ENCODE peak calls at places on chromosomes 16 and 17, in ten cellular contexts. One of them, this sample, is unnamed. For H3K4me1, the result is how much of the 10 kb centered on the place peaks cover.

GRCh38 chr17:81536299-81537290 is 8.4 kb downstream of the FSCN2 start:
- DNase-seq in spleen: no peak
- DNase-seq in CD8-positive, alpha-beta T cell: no peak
- DNase-seq in PC-3: no peak
- DNase-seq in K562: no peak
- DNase-seq in pancreas: peak
- DNase-seq in GM23338: peak
- DNase-seq in gastrocnemius medialis: no peak
- DNase-seq in CD8-positive, alpha-beta memory T cell: no peak
- DNase-seq in uterus: no peak
- DNase-seq in this sample: no peak

GRCh38 chr17:31627960-31628359 is 231.1 kb downstream of the COPRS start:
- DNase-seq in spleen: no peak
- DNase-seq in CD8-positive, alpha-beta T cell: no peak
- DNase-seq in PC-3: peak
- DNase-seq in K562: no peak
- DNase-seq in pancreas: no peak
- DNase-seq in GM23338: no peak
- DNase-seq in gastrocnemius medialis: no peak
- DNase-seq in CD8-positive, alpha-beta memory T cell: no peak
- DNase-seq in uterus: no peak
- DNase-seq in this sample: no peak

GRCh38 chr16:30185141-30185682 is 1.8 kb downstream of the CORO1A start:
- DNase-seq in spleen: peak
- DNase-seq in CD8-positive, alpha-beta T cell: peak
- DNase-seq in PC-3: no peak
- DNase-seq in K562: no peak
- DNase-seq in pancreas: peak
- DNase-seq in GM23338: no peak
- DNase-seq in gastrocnemius medialis: no peak
- DNase-seq in CD8-positive, alpha-beta memory T cell: no peak
- DNase-seq in uterus: no peak
- DNase-seq in this sample: peak

GRCh38 chr17:43881176-43881575 is 26.2 kb downstream of the MPP2 start:
- DNase-seq in spleen: peak
- DNase-seq in CD8-positive, alpha-beta T cell: no peak
- DNase-seq in PC-3: no peak
- DNase-seq in K562: no peak
- DNase-seq in pancreas: peak
- DNase-seq in GM23338: no peak
- DNase-seq in gastrocnemius medialis: no peak
- DNase-seq in CD8-positive, alpha-beta memory T cell: no peak
- DNase-seq in uterus: no peak
- DNase-seq in this sample: no peak

GRCh38 chr17:41308918-41309359 is at the start of gene KRTAP16-1:
- DNase-seq in spleen: peak
- DNase-seq in CD8-positive, alpha-beta T cell: no peak
- DNase-seq in PC-3: no peak
- DNase-seq in K562: no peak
- DNase-seq in pancreas: peak
- DNase-seq in GM23338: no peak
- DNase-seq in gastrocnemius medialis: no peak
- DNase-seq in CD8-positive, alpha-beta memory T cell: peak
- DNase-seq in uterus: no peak
- DNase-seq in this sample: no peak

GRCh38 chr16:31875112-31875803 is 1.7 kb downstream of the ZNF267 start:
- DNase-seq in spleen: no peak
- DNase-seq in CD8-positive, alpha-beta T cell: no peak
- DNase-seq in PC-3: peak
- DNase-seq in K562: peak
- DNase-seq in pancreas: no peak
- DNase-seq in GM23338: no peak
- DNase-seq in gastrocnemius medialis: no peak
- DNase-seq in CD8-positive, alpha-beta memory T cell: no peak
- DNase-seq in uterus: no peak
- DNase-seq in this sample: no peak

GRCh38 chr17:71180801-71181385 is 939.9 kb upstream of the SOX9 start:
- DNase-seq in spleen: no peak
- DNase-seq in CD8-positive, alpha-beta T cell: no peak
- DNase-seq in PC-3: peak
- DNase-seq in K562: no peak
- DNase-seq in pancreas: no peak
- DNase-seq in GM23338: no peak
- DNase-seq in gastrocnemius medialis: no peak
- DNase-seq in CD8-positive, alpha-beta memory T cell: no peak
- DNase-seq in uterus: no peak
- DNase-seq in this sample: no peak

GRCh38 chr16:88502371-88502770 is 49.3 kb downstream of the ZFPM1 start:
- DNase-seq in spleen: no peak
- DNase-seq in CD8-positive, alpha-beta T cell: no peak
- DNase-seq in PC-3: no peak
- DNase-seq in K562: no peak
- DNase-seq in pancreas: no peak
- DNase-seq in GM23338: no peak
- DNase-seq in gastrocnemius medialis: no peak
- DNase-seq in CD8-positive, alpha-beta memory T cell: no peak
- DNase-seq in uterus: no peak
- DNase-seq in this sample: no peak

GRCh38 chr17:43952351-43952723 is 1.4 kb downstream of the PYY start:
- DNase-seq in spleen: no peak
- DNase-seq in CD8-positive, alpha-beta T cell: no peak
- DNase-seq in PC-3: no peak
- DNase-seq in K562: peak
- DNase-seq in pancreas: no peak
- DNase-seq in GM23338: peak
- DNase-seq in gastrocnemius medialis: no peak
- DNase-seq in CD8-positive, alpha-beta memory T cell: no peak
- DNase-seq in uterus: no peak
- DNase-seq in this sample: no peak

DNA sequence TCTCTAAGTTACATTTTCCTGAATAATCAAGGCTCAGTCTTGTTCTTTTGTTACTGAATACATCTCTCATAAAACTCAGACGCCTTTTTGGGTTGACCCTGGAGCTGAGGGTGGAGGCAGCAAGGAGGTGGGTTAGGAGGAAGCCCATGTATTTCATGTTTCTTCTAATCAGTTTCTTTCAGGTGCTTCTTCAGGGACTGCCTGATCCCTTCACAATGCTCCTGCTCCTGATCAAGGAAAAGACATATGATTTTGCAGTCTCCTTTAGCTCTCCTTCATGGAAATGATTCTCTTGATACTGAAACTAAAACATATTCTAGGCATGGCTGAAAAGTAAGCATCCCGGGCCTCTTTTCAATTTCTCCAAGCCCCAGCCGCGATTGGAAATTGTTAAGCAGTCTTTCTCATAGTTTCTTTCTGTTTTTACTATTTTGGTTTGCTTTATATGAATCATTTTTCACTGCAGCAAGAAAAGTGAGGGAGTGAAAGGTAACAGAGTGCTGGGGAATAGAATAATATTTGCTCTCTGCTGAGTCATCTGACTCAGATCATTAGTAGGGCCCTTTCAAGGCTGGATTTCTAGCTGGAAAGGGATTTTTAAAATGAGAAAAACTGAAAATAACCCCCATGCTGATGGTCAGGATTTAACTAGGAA is 730.7 kb downstream of the CDH11 start:
- DNase-seq in spleen: no peak
- DNase-seq in CD8-positive, alpha-beta T cell: no peak
- DNase-seq in PC-3: peak
- DNase-seq in K562: no peak
- DNase-seq in pancreas: no peak
- DNase-seq in GM23338: no peak
- DNase-seq in gastrocnemius medialis: no peak
- DNase-seq in CD8-positive, alpha-beta memory T cell: no peak
- DNase-seq in uterus: no peak
- DNase-seq in this sample: no peak
- H3K4me3 ChIP-seq in spleen: no peak
- H3K4me3 ChIP-seq in CD8-positive, alpha-beta T cell: no peak
- H3K4me3 ChIP-seq in PC-3: peak
- H3K4me3 ChIP-seq in K562: no peak
- H3K4me3 ChIP-seq in pancreas: no peak
- H3K4me3 ChIP-seq in GM23338: no peak
- H3K4me3 ChIP-seq in gastrocnemius medialis: no peak
- H3K4me3 ChIP-seq in CD8-positive, alpha-beta memory T cell: no peak
- H3K4me3 ChIP-seq in uterus: no peak
- H3K4me3 ChIP-seq in this sample: no peak

GRCh38 chr16:11084484-11085024 is 140.2 kb downstream of the CLEC16A start:
- DNase-seq in spleen: no peak
- DNase-seq in CD8-positive, alpha-beta T cell: no peak
- DNase-seq in PC-3: peak
- DNase-seq in K562: peak
- DNase-seq in pancreas: no peak
- DNase-seq in GM23338: no peak
- DNase-seq in gastrocnemius medialis: peak
- DNase-seq in CD8-positive, alpha-beta memory T cell: no peak
- DNase-seq in uterus: peak
- DNase-seq in this sample: no peak
- H3K4me1 ChIP-seq in spleen: under half
- H3K4me1 ChIP-seq in CD8-positive, alpha-beta T cell: under half
- H3K4me1 ChIP-seq in PC-3: under half
- H3K4me1 ChIP-seq in K562: under half
- H3K4me1 ChIP-seq in pancreas: under half
- H3K4me1 ChIP-seq in GM23338: under half
- H3K4me1 ChIP-seq in gastrocnemius medialis: under half
- H3K4me1 ChIP-seq in CD8-positive, alpha-beta memory T cell: under half
- H3K4me1 ChIP-seq in uterus: under half
- H3K4me1 ChIP-seq in this sample: under half

GRCh38 chr17:1512351-1512750 is 4.1 kb downstream of the INPP5K start:
- DNase-seq in spleen: no peak
- DNase-seq in CD8-positive, alpha-beta T cell: no peak
- DNase-seq in PC-3: no peak
- DNase-seq in K562: no peak
- DNase-seq in pancreas: no peak
- DNase-seq in GM23338: no peak
- DNase-seq in gastrocnemius medialis: no peak
- DNase-seq in CD8-positive, alpha-beta memory T cell: no peak
- DNase-seq in uterus: no peak
- DNase-seq in this sample: no peak
- H3K27ac ChIP-seq in spleen: peak
- H3K27ac ChIP-seq in CD8-positive, alpha-beta T cell: no peak
- H3K27ac ChIP-seq in PC-3: no peak
- H3K27ac ChIP-seq in K562: no peak
- H3K27ac ChIP-seq in pancreas: no peak
- H3K27ac ChIP-seq in GM23338: no peak
- H3K27ac ChIP-seq in gastrocnemius medialis: peak
- H3K27ac ChIP-seq in CD8-positive, alpha-beta memory T cell: no peak
- H3K27ac ChIP-seq in uterus: peak
- H3K27ac ChIP-seq in this sample: no peak

GRCh38 chr17:77825621-77826020 is 132.9 kb upstream of the TNRC6C start:
- DNase-seq in spleen: peak
- DNase-seq in CD8-positive, alpha-beta T cell: no peak
- DNase-seq in PC-3: no peak
- DNase-seq in K562: no peak
- DNase-seq in pancreas: no peak
- DNase-seq in GM23338: no peak
- DNase-seq in gastrocnemius medialis: no peak
- DNase-seq in CD8-positive, alpha-beta memory T cell: no peak
- DNase-seq in uterus: no peak
- DNase-seq in this sample: no peak

GRCh38 chr17:77826132-77826873 is 132.2 kb upstream of the TNRC6C start:
- DNase-seq in spleen: peak
- DNase-seq in CD8-positive, alpha-beta T cell: no peak
- DNase-seq in PC-3: no peak
- DNase-seq in K562: no peak
- DNase-seq in pancreas: no peak
- DNase-seq in GM23338: no peak
- DNase-seq in gastrocnemius medialis: peak
- DNase-seq in CD8-positive, alpha-beta memory T cell: no peak
- DNase-seq in uterus: no peak
- DNase-seq in this sample: no peak

GRCh38 chr17:77822302-77823030 is 136.0 kb upstream of the TNRC6C start:
- DNase-seq in spleen: peak
- DNase-seq in CD8-positive, alpha-beta T cell: no peak
- DNase-seq in PC-3: no peak
- DNase-seq in K562: no peak
- DNase-seq in pancreas: no peak
- DNase-seq in GM23338: no peak
- DNase-seq in gastrocnemius medialis: peak
- DNase-seq in CD8-positive, alpha-beta memory T cell: no peak
- DNase-seq in uterus: peak
- DNase-seq in this sample: no peak

GRCh38 chr17:77824780-77825280 is 133.7 kb upstream of the TNRC6C start:
- DNase-seq in spleen: peak
- DNase-seq in CD8-positive, alpha-beta T cell: no peak
- DNase-seq in PC-3: no peak
- DNase-seq in K562: no peak
- DNase-seq in pancreas: no peak
- DNase-seq in GM23338: no peak
- DNase-seq in gastrocnemius medialis: no peak
- DNase-seq in CD8-positive, alpha-beta memory T cell: no peak
- DNase-seq in uterus: no peak
- DNase-seq in this sample: no peak

DNA sequence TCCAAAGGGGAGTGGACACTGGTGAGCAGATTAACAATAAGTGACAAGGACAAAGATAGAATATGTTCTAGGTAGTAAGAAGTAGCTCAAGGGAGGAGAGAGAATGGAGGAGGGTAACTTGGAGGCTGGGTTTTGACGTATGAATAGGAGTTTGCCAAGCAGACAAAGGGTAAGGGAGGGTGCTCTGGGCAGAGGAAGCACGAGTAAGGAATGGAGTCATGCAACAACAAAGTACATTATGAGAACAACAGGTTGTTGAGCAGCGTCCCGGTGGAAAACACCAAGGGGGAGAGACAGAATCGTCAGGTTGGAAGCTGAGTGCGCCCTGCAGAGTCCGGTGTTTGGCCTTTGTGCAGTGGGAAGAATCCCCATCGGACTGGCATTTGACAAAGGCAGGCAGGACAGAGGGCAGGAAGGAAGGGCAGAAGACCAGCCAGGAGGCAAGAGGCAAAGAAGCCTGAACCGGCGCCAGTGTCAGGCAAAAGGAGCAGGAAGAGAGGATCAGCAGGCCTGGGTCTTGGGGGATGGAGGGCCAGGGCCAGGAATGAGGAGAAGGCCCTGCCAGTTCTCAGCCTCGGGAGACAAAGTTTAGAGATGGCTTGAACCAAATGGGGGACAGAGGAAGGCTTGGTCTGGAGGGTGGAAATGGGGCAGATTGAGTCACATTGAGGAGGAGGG is 134.3 kb upstream of the TNRC6C start:
- DNase-seq in spleen: peak
- DNase-seq in CD8-positive, alpha-beta T cell: no peak
- DNase-seq in PC-3: no peak
- DNase-seq in K562: no peak
- DNase-seq in pancreas: no peak
- DNase-seq in GM23338: no peak
- DNase-seq in gastrocnemius medialis: no peak
- DNase-seq in CD8-positive, alpha-beta memory T cell: no peak
- DNase-seq in uterus: no peak
- DNase-seq in this sample: no peak
- H3K4me3 ChIP-seq in spleen: no peak
- H3K4me3 ChIP-seq in CD8-positive, alpha-beta T cell: no peak
- H3K4me3 ChIP-seq in PC-3: no peak
- H3K4me3 ChIP-seq in K562: no peak
- H3K4me3 ChIP-seq in pancreas: no peak
- H3K4me3 ChIP-seq in GM23338: no peak
- H3K4me3 ChIP-seq in gastrocnemius medialis: no peak
- H3K4me3 ChIP-seq in CD8-positive, alpha-beta memory T cell: no peak
- H3K4me3 ChIP-seq in uterus: no peak
- H3K4me3 ChIP-seq in this sample: no peak